ENCODE peak calls at places on chromosomes 6 and 20, in ten cellular contexts. O, H, L, N, M, R, Z, V, E and K are unnamed samples.
A peak's percentile ranks its signal among the peaks of the same experiment; 100 is the strongest.

GRCh38 chr6:157151989-157152388 is 171.3 kb downstream of the TMEM242 start:
- DNase-seq in E (no peak), R (no peak), Z (no peak), V (no peak), L (no peak), H (no peak), M (no peak), O (peak; percentile 99), N (peak; percentile 87), K (peak; percentile 85)

GRCh38 chr6:161507375-161507774 is 233.5 kb upstream of the AGPAT4 start:
- DNase-seq in V (no peak), N (no peak), E (no peak), O (no peak), R (no peak), M (no peak), H (no peak), L (no peak), Z (no peak), K (no peak)

GRCh38 chr6:81214414-81215091 is 537.9 kb downstream of the TENT5A start:
- DNase-seq in H (no peak), E (no peak), R (no peak), M (no peak), V (no peak), L (no peak), Z (no peak), N (no peak), O (no peak), K (no peak)

GRCh38 chr6:4958624-4959023 is 45.2 kb downstream of the RPP40 start:
- DNase-seq in M (no peak), N (no peak), V (no peak), H (no peak), L (no peak), O (no peak), E (no peak), Z (no peak), R (no peak), K (no peak)

GRCh38 chr6:98871057-98871456 is 36.7 kb downstream of the POU3F2 start:
- DNase-seq in M (no peak), R (no peak), E (no peak), O (no peak), L (no peak), N (peak; percentile 20), V (no peak), Z (no peak), H (peak; percentile 36), K (no peak)

GRCh38 chr6:45966340-45966739 is 49.3 kb downstream of the CLIC5 start:
- DNase-seq in E (no peak), Z (no peak), H (no peak), N (no peak), M (no peak), O (no peak), L (no peak), V (no peak), R (no peak), K (no peak)

GRCh38 chr6:152746172-152746553 is 4.4 kb upstream of the VIP start:
- DNase-seq in H (peak; percentile 17), E (no peak), Z (no peak), N (peak; percentile 4), M (no peak), L (no peak), V (no peak), O (peak; percentile 53), R (no peak), K (peak; percentile 77)

GRCh38 chr20:44936510-44936909 is 23.7 kb downstream of the TOMM34 start:
- DNase-seq in H (no peak), E (no peak), R (no peak), O (no peak), L (no peak), V (no peak), Z (no peak), N (no peak), M (no peak), K (no peak)

GRCh38 chr6:53192590-53193232 is 44.1 kb upstream of the GCM1 start:
- DNase-seq in N (no peak), O (no peak), L (no peak), Z (no peak), E (no peak), R (no peak), M (no peak), V (no peak), H (no peak), K (no peak)